ENCODE peak calls at places on chromosomes 7 and 10, in six cellular contexts. J is fibroblast of pulmonary artery, F is HFFc6, D is upper lobe of right lung, V is neural crest cell, A is ovary. H is an unnamed sample.

GRCh38 chr10:133225707-133226191 is 4.3 kb upstream of the UTF1 start:
- DNase-seq in J (no peak), F (no peak), D (no peak), V (no peak), A (peak; percentile 53), H (no peak)

GRCh38 chr7:136074840-136075239 is 97.7 kb upstream of the MTPN start:
- DNase-seq in J (peak; percentile 20), F (no peak), D (no peak), V (no peak), A (no peak), H (no peak)

GRCh38 chr10:63766766-63767505 is 245.7 kb downstream of the REEP3 start:
- DNase-seq in J (peak; percentile 38), F (peak; percentile 40), D (no peak), V (no peak), A (no peak), H (peak; percentile 31)

GRCh38 chr7:16708980-16709379 is 44.6 kb upstream of the TSPAN13 start:
- DNase-seq in J (peak; percentile 86), F (peak; percentile 98), D (no peak), V (no peak), A (no peak), H (peak; percentile 94)

GRCh38 chr10:103781329-103782061 is 73.9 kb downstream of the SH3PXD2A start:
- DNase-seq in J (peak; percentile 68), F (peak; percentile 99), D (no peak), V (no peak), A (no peak), H (peak; percentile 97)

GRCh38 chr7:74598558-74598957 is 59.0 kb upstream of the GTF2I start:
- DNase-seq in J (no peak), F (peak; percentile 82), D (no peak), V (no peak), A (no peak), H (no peak)

GRCh38 chr7:149071182-149071635 is 19.3 kb downstream of the ZNF786 start:
- DNase-seq in J (no peak), F (no peak), D (no peak), V (no peak), A (no peak), H (no peak)

GRCh38 chr7:20651960-20652544 is 36.6 kb downstream of the ABCB5 start:
- DNase-seq in J (peak; percentile 53), F (no peak), D (no peak), V (no peak), A (no peak), H (no peak)

GRCh38 chr10:117762819-117763172 is 220.2 kb downstream of the EMX2 start:
- DNase-seq in J (peak; percentile 4), F (no peak), D (no peak), V (no peak), A (no peak), H (no peak)

GRCh38 chr7:39810204-39810642 is 139.8 kb upstream of the CDK13 start:
- DNase-seq in J (no peak), F (no peak), D (no peak), V (no peak), A (no peak), H (no peak)

GRCh38 chr7:71191766-71192165 is 59.8 kb downstream of the GALNT17 start:
- DNase-seq in J (no peak), F (no peak), D (no peak), V (no peak), A (no peak), H (no peak)

GRCh38 chr10:28823501-28824075 is 146.3 kb downstream of the BAMBI start:
- DNase-seq in J (no peak), F (no peak), D (no peak), V (no peak), A (no peak), H (no peak)

GRCh38 chr10:48316236-48316635 is 9.8 kb downstream of the MAPK8 start:
- DNase-seq in J (no peak), F (no peak), D (no peak), V (no peak), A (no peak), H (no peak)

GRCh38 chr7:124155400-124156022 is 122.6 kb upstream of the TMEM229A start:
- DNase-seq in J (peak; percentile 41), F (no peak), D (no peak), V (no peak), A (no peak), H (no peak)

GRCh38 chr7:124152859-124153692 is 120.2 kb upstream of the TMEM229A start:
- DNase-seq in J (peak; percentile 57), F (no peak), D (no peak), V (peak; percentile 36), A (no peak), H (no peak)
- TF ChIP-seq CTCF in J (peak; percentile 39), F (no peak), D (peak; percentile 23), V (peak; percentile 66), A (no peak), H (peak; percentile 32)

GRCh38 chr7:33886100-33886623 is 19.2 kb upstream of the BMPER start:
- DNase-seq in J (no peak), F (peak; percentile 31), D (no peak), V (peak; percentile 25), A (no peak), H (no peak)
- TF ChIP-seq CTCF in J (peak; percentile 16), F (peak; percentile 77), D (peak; percentile 12), V (peak; percentile 45), A (no peak), H (peak; percentile 29)

DNA sequence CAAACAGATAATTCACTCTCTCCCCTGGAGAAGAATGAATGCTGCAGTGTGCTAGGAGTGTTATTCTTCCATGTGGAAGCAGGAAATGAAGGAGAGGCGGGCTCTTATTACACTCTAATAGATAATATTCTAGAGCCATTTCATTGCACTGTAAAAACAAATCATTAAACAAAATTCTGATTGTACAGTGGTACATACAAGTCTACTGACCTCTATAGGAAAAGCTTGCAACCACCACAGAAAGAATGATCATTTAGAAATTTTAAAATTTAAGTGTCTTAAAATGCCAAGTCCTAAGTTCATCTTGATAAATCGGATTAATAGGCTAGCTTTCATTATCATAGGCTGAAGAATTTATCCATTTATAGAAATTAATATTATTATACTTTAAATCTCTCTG is 960.3 kb upstream of the LRRN3 start:
- DNase-seq in J (no peak), F (peak; percentile 14), D (no peak), V (no peak), A (no peak), H (no peak)
- TF ChIP-seq CTCF in J (no peak), F (peak; percentile 67), D (no peak), V (no peak), A (no peak), H (peak; percentile 28)

GRCh38 chr7:112205348-112206237 is 606 bp downstream of the DOCK4 start:
- DNase-seq in J (peak; percentile 73), F (peak; percentile 31), D (peak; percentile 84), V (peak; percentile 55), A (peak; percentile 77), H (no peak)
- TF ChIP-seq CTCF in J (no peak), F (no peak), D (no peak), V (no peak), A (no peak), H (no peak)

DNA sequence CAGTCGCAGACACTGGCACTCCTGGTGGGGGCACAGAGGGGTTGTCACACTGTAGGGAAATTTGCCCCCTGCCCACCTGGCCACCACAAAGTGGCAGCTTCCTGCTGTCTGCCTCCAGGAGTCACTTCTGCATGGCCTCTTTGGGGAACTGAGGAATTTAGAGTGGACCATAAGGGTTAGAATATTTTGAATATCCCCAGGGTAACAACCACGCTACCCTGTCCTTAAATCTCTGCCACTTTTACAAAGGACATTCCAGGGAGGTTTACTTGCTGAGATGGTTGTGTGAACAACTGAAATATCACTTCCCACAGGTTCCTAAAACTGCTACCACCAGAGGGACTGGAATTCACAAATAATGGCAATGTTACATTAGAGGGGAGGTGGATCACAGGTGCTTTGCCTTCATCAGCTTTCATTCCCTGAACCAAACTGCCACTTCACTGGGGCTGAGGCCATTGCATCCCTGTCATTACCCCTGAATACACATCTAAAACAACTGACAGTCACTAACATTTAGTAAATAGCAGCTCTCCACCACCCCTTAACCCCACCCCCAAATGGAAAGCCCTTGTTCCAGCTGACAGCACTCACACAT is 88.1 kb upstream of the IFRD1 start:
- DNase-seq in J (peak; percentile 3), F (no peak), D (no peak), V (no peak), A (no peak), H (no peak)
- TF ChIP-seq CTCF in J (no peak), F (no peak), D (no peak), V (no peak), A (no peak), H (no peak)

GRCh38 chr10:123249894-123250293 is 95.7 kb downstream of the BUB3 start:
- DNase-seq in J (peak; percentile 10), F (no peak), D (no peak), V (no peak), A (no peak), H (no peak)

GRCh38 chr10:123241391-123242141 is 87.4 kb downstream of the BUB3 start:
- DNase-seq in J (peak; percentile 7), F (no peak), D (no peak), V (no peak), A (no peak), H (no peak)

GRCh38 chr10:123240776-123241175 is 86.6 kb downstream of the BUB3 start:
- DNase-seq in J (no peak), F (no peak), D (no peak), V (no peak), A (no peak), H (no peak)

GRCh38 chr10:123240250-123240649 is 86.0 kb downstream of the BUB3 start:
- DNase-seq in J (no peak), F (no peak), D (no peak), V (no peak), A (no peak), H (no peak)

DNA sequence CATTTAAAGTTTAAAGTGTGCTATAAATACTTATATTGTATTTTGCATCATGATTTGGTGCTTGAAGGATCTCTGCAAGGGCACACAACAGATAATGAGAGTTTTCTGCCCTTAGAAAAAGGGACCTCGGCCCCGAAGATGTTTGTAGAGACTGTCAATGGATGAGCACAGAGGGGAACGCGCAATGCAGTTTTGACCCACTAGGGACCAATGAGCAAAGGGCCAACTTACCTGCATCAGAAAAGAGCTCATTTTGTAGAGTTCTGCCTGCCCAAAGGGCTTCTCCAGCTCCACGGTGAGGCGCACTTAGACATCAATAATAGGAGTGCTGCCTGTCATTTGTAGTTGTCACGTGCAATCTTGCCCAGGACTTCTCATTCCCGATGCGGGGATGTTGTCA is 91.1 kb downstream of the BUB3 start:
- DNase-seq in J (no peak), F (no peak), D (no peak), V (no peak), A (no peak), H (no peak)
- TF ChIP-seq CTCF in J (no peak), F (peak; percentile 16), D (no peak), V (no peak), A (no peak), H (peak; percentile 1)

GRCh38 chr7:65731562-65732035 is 141.3 kb upstream of the VKORC1L1 start:
- DNase-seq in J (no peak), F (no peak), D (peak; percentile 77), V (peak; percentile 26), A (no peak), H (no peak)
- TF ChIP-seq CTCF in J (peak; percentile 31), F (peak; percentile 28), D (peak; percentile 25), V (peak; percentile 54), A (no peak), H (peak; percentile 39)